ENCODE peak calls at places on chromosomes 12 and 14, in ten cellular contexts. P is GM12892, E is GM12891, L is stomach, X is Panc1, K is transverse colon, W is GM23338, D is HL-60, T is vagina, B is suprapubic skin. Z is an unnamed sample.

GRCh38 chr12:56894698-56895368 is 39.4 kb downstream of the SDR9C7 start:
- DNase-seq in P (no peak), E (no peak), L (no peak), X (no peak), K (no peak), W (no peak), D (no peak), T (no peak), B (no peak), Z (no peak)

GRCh38 chr12:39905152-39905551 is 200.7 kb downstream of the SLC2A13 start:
- DNase-seq in P (no peak), E (no peak), L (no peak), X (no peak), K (peak; percentile 38), W (no peak), D (no peak), T (no peak), B (peak; percentile 65), Z (no peak)

GRCh38 chr12:93079271-93079670 is 150.2 kb upstream of the EEA1 start:
- DNase-seq in P (no peak), E (no peak), L (no peak), X (no peak), K (no peak), W (no peak), D (no peak), T (no peak), B (no peak), Z (no peak)

GRCh38 chr14:95337052-95337595 is 17.4 kb upstream of the CLMN start:
- DNase-seq in P (no peak), E (no peak), L (no peak), X (no peak), K (no peak), W (no peak), D (no peak), T (no peak), B (no peak), Z (no peak)

GRCh38 chr12:26011099-26011498 is 52.6 kb downstream of the RASSF8 start:
- DNase-seq in P (no peak), E (no peak), L (no peak), X (no peak), K (no peak), W (no peak), D (no peak), T (no peak), B (no peak), Z (no peak)

GRCh38 chr14:68510201-68510600 is 282.7 kb downstream of the ZFP36L1 start:
- DNase-seq in P (no peak), E (no peak), L (no peak), X (no peak), K (no peak), W (no peak), D (no peak), T (peak; percentile 94), B (peak; percentile 87), Z (no peak)

GRCh38 chr14:101506921-101507300 is 54.4 kb upstream of the DIO3 start:
- DNase-seq in P (no peak), E (no peak), L (peak; percentile 17), X (no peak), K (peak; percentile 5), W (no peak), D (no peak), T (no peak), B (peak; percentile 79), Z (no peak)

GRCh38 chr12:120196363-120196762 is 1.8 kb upstream of the GCN1 start:
- DNase-seq in P (no peak), E (no peak), L (no peak), X (no peak), K (no peak), W (no peak), D (no peak), T (no peak), B (no peak), Z (no peak)

GRCh38 chr14:51188566-51189185 is 51.4 kb upstream of the TMX1 start:
- DNase-seq in P (no peak), E (no peak), L (no peak), X (no peak), K (no peak), W (no peak), D (no peak), T (no peak), B (no peak), Z (no peak)

GRCh38 chr14:51180577-51180976 is 59.5 kb upstream of the TMX1 start:
- DNase-seq in P (no peak), E (no peak), L (no peak), X (no peak), K (no peak), W (no peak), D (no peak), T (no peak), B (no peak), Z (no peak)

GRCh38 chr14:51182166-51182565 is 57.9 kb upstream of the TMX1 start:
- DNase-seq in P (no peak), E (no peak), L (no peak), X (no peak), K (no peak), W (no peak), D (no peak), T (no peak), B (no peak), Z (no peak)

GRCh38 chr14:51185754-51186153 is 54.3 kb upstream of the TMX1 start:
- DNase-seq in P (no peak), E (no peak), L (no peak), X (no peak), K (no peak), W (no peak), D (no peak), T (no peak), B (no peak), Z (no peak)

DNA sequence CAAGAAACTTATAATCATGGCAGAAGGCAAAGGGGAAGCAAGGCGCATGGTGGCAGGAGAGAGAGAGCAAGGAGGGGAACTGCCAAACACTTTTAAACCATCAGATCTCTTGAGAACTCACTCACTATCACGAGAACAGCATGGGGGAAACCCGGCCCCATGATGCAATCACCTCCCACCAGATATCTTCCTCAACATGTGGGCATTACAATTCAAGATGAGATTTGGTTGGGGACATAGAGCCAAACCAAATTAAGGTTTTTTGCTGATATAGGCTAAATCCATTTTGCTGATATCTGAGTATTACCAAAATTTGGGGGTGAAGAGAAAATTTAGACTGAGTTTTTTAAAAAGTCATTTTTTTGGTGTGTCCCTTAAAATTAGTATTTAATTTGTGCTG is 54.9 kb upstream of the TMX1 start:
- DNase-seq in P (no peak), E (no peak), L (no peak), X (no peak), K (no peak), W (no peak), D (no peak), T (no peak), B (no peak), Z (no peak)
- TF ChIP-seq POLR2AphosphoS5 in P (no peak), E (no peak), L (no peak), X (no peak), K (no peak), W (no peak), D (no peak), T (no peak), B (no peak), Z (no peak)

DNA sequence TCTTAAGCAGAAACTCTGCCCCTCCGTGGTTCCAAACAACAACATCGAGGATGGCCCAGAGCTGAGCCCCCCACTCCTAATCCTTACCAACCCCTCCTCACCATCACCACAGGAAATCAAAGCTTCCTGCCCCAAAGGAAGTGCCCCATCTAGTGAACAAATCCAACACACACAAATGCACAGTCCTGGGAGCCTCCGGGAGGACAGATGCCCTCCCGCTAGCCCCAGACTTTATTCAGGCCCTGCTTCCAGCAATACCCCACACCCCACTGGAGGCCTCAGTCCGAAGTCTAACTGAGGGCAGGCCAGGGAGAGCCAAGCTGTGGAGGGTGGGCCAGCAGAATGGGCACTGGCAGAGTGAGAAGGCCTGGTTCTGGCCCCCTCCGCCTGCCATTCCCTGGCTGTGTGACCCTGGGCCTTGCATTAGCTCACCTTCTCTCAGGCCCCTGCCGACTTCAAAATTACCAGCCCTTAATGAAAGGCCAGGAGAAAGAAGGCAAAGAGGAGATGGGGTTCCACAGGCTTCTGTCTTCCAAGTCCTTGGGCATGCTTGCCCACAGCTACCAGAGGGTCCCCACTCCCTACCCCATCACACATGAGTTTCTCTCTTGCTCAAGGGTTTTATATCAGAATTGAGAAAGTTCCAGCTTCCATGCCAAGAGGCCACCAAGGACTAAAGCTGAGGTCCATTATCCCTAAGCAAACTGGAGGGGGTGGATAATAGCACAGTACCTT is 2.3 kb downstream of the HDAC7 start:
- DNase-seq in P (no peak), E (no peak), L (no peak), X (no peak), K (no peak), W (peak; percentile 41), D (no peak), T (no peak), B (no peak), Z (no peak)
- TF ChIP-seq POLR2AphosphoS5 in P (no peak), E (no peak), L (no peak), X (no peak), K (no peak), W (no peak), D (no peak), T (no peak), B (no peak), Z (no peak)

DNA sequence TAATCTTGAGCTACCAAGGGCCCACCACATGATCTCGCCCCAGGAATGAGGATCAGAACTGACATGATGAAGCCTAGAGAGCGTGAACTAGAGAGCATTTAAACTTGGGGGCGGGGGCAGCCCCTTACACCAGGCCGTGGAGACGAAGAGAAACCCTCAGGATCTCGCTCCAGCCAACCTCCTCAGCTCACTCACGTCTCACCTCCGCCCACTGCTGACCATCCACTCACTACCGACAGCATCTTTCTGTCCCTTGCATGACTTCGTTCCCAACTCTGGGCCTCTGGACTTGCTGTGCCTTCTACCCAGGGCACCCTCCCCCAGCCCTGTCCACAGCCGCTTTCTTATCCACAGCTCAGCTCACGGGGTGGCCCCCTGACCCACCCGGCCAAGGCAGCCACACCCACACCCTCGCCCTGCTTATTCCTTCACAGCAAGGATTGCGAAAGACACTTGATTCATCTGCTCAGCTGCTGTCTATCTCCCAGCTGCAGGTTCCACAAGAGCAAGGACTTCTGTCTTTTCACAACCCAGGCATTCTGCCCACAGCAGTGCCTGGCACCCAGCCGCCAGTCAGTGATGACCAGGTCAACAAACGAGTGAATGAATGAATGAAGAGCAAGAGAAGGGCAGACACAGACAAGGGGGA is 6.4 kb downstream of the STX2 start:
- DNase-seq in P (no peak), E (no peak), L (no peak), X (no peak), K (no peak), W (no peak), D (peak; percentile 50), T (no peak), B (no peak), Z (no peak)
- TF ChIP-seq POLR2AphosphoS5 in P (no peak), E (no peak), L (no peak), X (no peak), K (no peak), W (no peak), D (peak; percentile 46), T (no peak), B (no peak), Z (no peak)

GRCh38 chr12:122081697-122082221 is 3.2 kb downstream of the MLXIP start:
- DNase-seq in P (no peak), E (no peak), L (no peak), X (no peak), K (peak; percentile 60), W (no peak), D (peak; percentile 61), T (no peak), B (peak; percentile 60), Z (no peak)

GRCh38 chr12:122081108-122081696 is 2.6 kb downstream of the MLXIP start:
- DNase-seq in P (no peak), E (no peak), L (no peak), X (no peak), K (no peak), W (no peak), D (no peak), T (no peak), B (peak; percentile 53), Z (no peak)

GRCh38 chr12:122079038-122079531 is 529 bp downstream of the MLXIP start:
- DNase-seq in P (no peak), E (no peak), L (peak; percentile 44), X (no peak), K (peak; percentile 43), W (peak; percentile 62), D (no peak), T (no peak), B (peak; percentile 75), Z (no peak)

GRCh38 chr12:122079532-122080081 is 1.1 kb downstream of the MLXIP start:
- DNase-seq in P (no peak), E (no peak), L (no peak), X (no peak), K (no peak), W (no peak), D (no peak), T (no peak), B (peak; percentile 56), Z (no peak)

DNA sequence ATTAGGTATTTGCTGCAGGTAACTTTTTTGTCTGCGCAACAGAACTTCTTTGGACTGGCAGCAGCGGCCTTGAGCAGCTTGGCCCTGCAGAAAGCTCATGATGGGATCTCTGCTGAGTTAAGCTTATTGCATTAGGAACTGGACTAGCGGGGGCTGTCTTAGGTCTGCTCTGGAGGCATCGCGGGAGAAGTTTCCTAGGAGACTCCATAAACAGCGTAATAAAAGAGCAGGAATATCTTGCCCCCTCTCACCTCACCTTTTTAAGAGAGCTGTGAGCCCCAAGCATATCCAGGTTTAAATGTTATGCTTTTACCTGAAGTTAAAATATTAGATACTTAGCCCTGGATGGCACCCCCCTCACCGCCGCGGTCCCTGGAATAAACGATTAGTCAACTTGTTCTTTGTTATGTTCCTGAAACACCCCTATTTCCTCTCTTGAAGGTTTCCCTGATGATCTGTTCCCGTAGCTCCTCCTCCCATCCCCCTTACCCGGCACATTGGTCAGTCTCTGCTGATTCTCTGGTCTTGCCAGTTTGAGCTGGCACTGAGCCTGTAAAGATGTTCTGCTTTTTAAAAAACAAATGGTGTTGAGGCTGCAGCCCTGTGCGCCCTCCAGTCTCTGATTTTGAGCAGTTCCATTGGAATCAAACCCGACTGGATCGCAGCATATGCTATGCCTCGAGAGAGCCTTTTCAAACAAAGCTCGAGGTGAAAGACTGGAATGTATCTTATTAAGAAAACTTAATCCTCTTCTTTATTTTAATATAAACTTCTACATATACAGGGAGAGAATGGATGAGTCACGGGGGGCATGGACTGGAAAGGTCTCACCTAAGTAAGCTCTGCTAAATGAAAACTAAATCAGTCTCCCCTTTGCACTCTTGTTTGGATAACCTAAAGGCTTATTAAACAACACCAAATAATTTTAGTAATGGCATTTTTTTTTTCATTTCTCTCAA is 1.9 kb downstream of the MLXIP start:
- DNase-seq in P (no peak), E (no peak), L (peak; percentile 54), X (no peak), K (peak; percentile 75), W (peak; percentile 63), D (peak; percentile 45), T (no peak), B (peak; percentile 89), Z (no peak)
- TF ChIP-seq POLR2AphosphoS5 in P (no peak), E (no peak), L (peak; percentile 32), X (no peak), K (peak; percentile 76), W (no peak), D (peak; percentile 42), T (peak; percentile 65), B (no peak), Z (no peak)